ENCODE peak calls at places on chromosomes 2 and 18, in eight cellular contexts. One of them, this sample, is unnamed.

GRCh38 chr2:202671317-202672035 is 36.7 kb downstream of the FAM117B start:
- DNase-seq in endothelial cell of umbilical vein: no peak
- DNase-seq in spleen: no peak
- DNase-seq in HCT116: no peak
- DNase-seq in breast epithelium: no peak
- DNase-seq in suprapubic skin: no peak
- DNase-seq in sigmoid colon: no peak
- DNase-seq in transverse colon: no peak
- DNase-seq in this sample: no peak

GRCh38 chr2:235471186-235471747 is 22.6 kb upstream of the AGAP1 start:
- DNase-seq in transverse colon: no peak
- DNase-seq in breast epithelium: no peak
- DNase-seq in suprapubic skin: no peak
- DNase-seq in spleen: no peak
- DNase-seq in endothelial cell of umbilical vein: no peak
- DNase-seq in HCT116: no peak
- DNase-seq in sigmoid colon: no peak
- DNase-seq in this sample: no peak

GRCh38 chr2:7900593-7900992 is 781.3 kb upstream of the ID2 start:
- DNase-seq in HCT116: no peak
- DNase-seq in endothelial cell of umbilical vein: no peak
- DNase-seq in spleen: no peak
- DNase-seq in breast epithelium: no peak
- DNase-seq in suprapubic skin: no peak
- DNase-seq in transverse colon: no peak
- DNase-seq in sigmoid colon: no peak
- DNase-seq in this sample: no peak

GRCh38 chr2:70939847-70940580 is 4.3 kb downstream of the ATP6V1B1 start:
- DNase-seq in suprapubic skin: peak; percentile 47
- DNase-seq in sigmoid colon: peak; percentile 30
- DNase-seq in spleen: peak; percentile 47
- DNase-seq in endothelial cell of umbilical vein: no peak
- DNase-seq in HCT116: no peak
- DNase-seq in breast epithelium: peak; percentile 28
- DNase-seq in transverse colon: no peak
- DNase-seq in this sample: no peak

GRCh38 chr2:240949791-240950705 is 43.9 kb downstream of the CROCC2 start:
- DNase-seq in transverse colon: peak; percentile 3
- DNase-seq in HCT116: no peak
- DNase-seq in spleen: no peak
- DNase-seq in suprapubic skin: peak; percentile 66
- DNase-seq in breast epithelium: peak; percentile 36
- DNase-seq in sigmoid colon: peak; percentile 54
- DNase-seq in endothelial cell of umbilical vein: no peak
- DNase-seq in this sample: peak; percentile 11

GRCh38 chr18:23740105-23740830 is 51.0 kb downstream of the LAMA3 start:
- DNase-seq in spleen: no peak
- DNase-seq in sigmoid colon: no peak
- DNase-seq in breast epithelium: no peak
- DNase-seq in endothelial cell of umbilical vein: no peak
- DNase-seq in suprapubic skin: no peak
- DNase-seq in transverse colon: peak; percentile 40
- DNase-seq in HCT116: no peak
- DNase-seq in this sample: no peak

GRCh38 chr2:174335605-174336402 is 1.1 kb downstream of the SP9 start:
- DNase-seq in suprapubic skin: no peak
- DNase-seq in sigmoid colon: peak; percentile 58
- DNase-seq in spleen: no peak
- DNase-seq in endothelial cell of umbilical vein: peak; percentile 23
- DNase-seq in breast epithelium: no peak
- DNase-seq in transverse colon: no peak
- DNase-seq in HCT116: no peak
- DNase-seq in this sample: no peak

GRCh38 chr2:235594041-235594440 is 100.2 kb downstream of the AGAP1 start:
- DNase-seq in transverse colon: no peak
- DNase-seq in HCT116: peak; percentile 71
- DNase-seq in sigmoid colon: no peak
- DNase-seq in suprapubic skin: no peak
- DNase-seq in spleen: no peak
- DNase-seq in endothelial cell of umbilical vein: peak; percentile 62
- DNase-seq in breast epithelium: no peak
- DNase-seq in this sample: no peak

GRCh38 chr2:9473308-9473984 is 905 bp upstream of the IAH1 start:
- DNase-seq in breast epithelium: no peak
- DNase-seq in sigmoid colon: no peak
- DNase-seq in HCT116: no peak
- DNase-seq in endothelial cell of umbilical vein: no peak
- DNase-seq in spleen: peak; percentile 77
- DNase-seq in suprapubic skin: no peak
- DNase-seq in transverse colon: peak; percentile 46
- DNase-seq in this sample: peak; percentile 52

GRCh38 chr2:38494394-38494793 is 108.3 kb downstream of the HNRNPLL start:
- DNase-seq in breast epithelium: no peak
- DNase-seq in HCT116: no peak
- DNase-seq in suprapubic skin: no peak
- DNase-seq in sigmoid colon: no peak
- DNase-seq in endothelial cell of umbilical vein: no peak
- DNase-seq in transverse colon: no peak
- DNase-seq in spleen: no peak
- DNase-seq in this sample: no peak

GRCh38 chr18:13640266-13640860 is 86.0 kb downstream of the FAM210A start:
- DNase-seq in HCT116: no peak
- DNase-seq in breast epithelium: no peak
- DNase-seq in transverse colon: no peak
- DNase-seq in sigmoid colon: peak; percentile 25
- DNase-seq in endothelial cell of umbilical vein: no peak
- DNase-seq in suprapubic skin: peak; percentile 54
- DNase-seq in spleen: no peak
- DNase-seq in this sample: no peak

GRCh38 chr18:65749881-65750280 is 931 bp upstream of the CDH7 start:
- DNase-seq in sigmoid colon: no peak
- DNase-seq in suprapubic skin: no peak
- DNase-seq in HCT116: no peak
- DNase-seq in breast epithelium: no peak
- DNase-seq in transverse colon: no peak
- DNase-seq in spleen: no peak
- DNase-seq in endothelial cell of umbilical vein: no peak
- DNase-seq in this sample: no peak

GRCh38 chr18:47470941-47471340 is 219.5 kb upstream of the SKOR2 start:
- DNase-seq in endothelial cell of umbilical vein: no peak
- DNase-seq in transverse colon: no peak
- DNase-seq in breast epithelium: no peak
- DNase-seq in sigmoid colon: no peak
- DNase-seq in HCT116: no peak
- DNase-seq in suprapubic skin: no peak
- DNase-seq in spleen: no peak
- DNase-seq in this sample: no peak

GRCh38 chr2:75194184-75194868 is 5.0 kb downstream of the TACR1 start:
- DNase-seq in endothelial cell of umbilical vein: no peak
- DNase-seq in transverse colon: no peak
- DNase-seq in breast epithelium: no peak
- DNase-seq in HCT116: no peak
- DNase-seq in suprapubic skin: no peak
- DNase-seq in spleen: no peak
- DNase-seq in sigmoid colon: no peak
- DNase-seq in this sample: no peak

GRCh38 chr2:114724513-114724912 is 282.1 kb downstream of the DPP10 start:
- DNase-seq in breast epithelium: no peak
- DNase-seq in spleen: no peak
- DNase-seq in suprapubic skin: no peak
- DNase-seq in sigmoid colon: no peak
- DNase-seq in endothelial cell of umbilical vein: no peak
- DNase-seq in transverse colon: no peak
- DNase-seq in HCT116: no peak
- DNase-seq in this sample: no peak

GRCh38 chr2:114728372-114728771 is 285.9 kb downstream of the DPP10 start:
- DNase-seq in endothelial cell of umbilical vein: no peak
- DNase-seq in breast epithelium: no peak
- DNase-seq in transverse colon: no peak
- DNase-seq in suprapubic skin: no peak
- DNase-seq in HCT116: no peak
- DNase-seq in spleen: no peak
- DNase-seq in sigmoid colon: no peak
- DNase-seq in this sample: no peak

GRCh38 chr2:114727012-114727411 is 284.6 kb downstream of the DPP10 start:
- DNase-seq in sigmoid colon: no peak
- DNase-seq in transverse colon: no peak
- DNase-seq in HCT116: no peak
- DNase-seq in breast epithelium: no peak
- DNase-seq in spleen: no peak
- DNase-seq in endothelial cell of umbilical vein: no peak
- DNase-seq in suprapubic skin: no peak
- DNase-seq in this sample: no peak

DNA sequence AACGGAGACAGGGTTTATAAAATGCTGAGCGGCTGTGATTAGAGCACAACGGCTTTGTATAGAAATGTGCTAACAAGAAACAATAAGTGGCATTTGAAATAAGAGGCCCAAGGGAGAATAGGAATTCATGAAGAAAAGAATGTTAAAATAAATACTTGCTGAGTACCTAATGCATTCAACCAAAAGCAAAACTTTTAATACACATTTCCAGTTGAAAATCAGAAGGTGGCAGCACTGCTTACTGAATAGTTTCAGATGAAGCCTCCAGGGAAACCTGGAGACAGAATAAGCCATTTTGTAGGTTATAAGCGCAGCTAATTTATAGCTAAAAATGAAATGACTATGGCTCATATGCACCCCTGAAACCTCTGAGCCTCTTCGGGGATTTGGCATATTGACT is 286.6 kb downstream of the DPP10 start:
- DNase-seq in endothelial cell of umbilical vein: no peak
- DNase-seq in sigmoid colon: no peak
- DNase-seq in spleen: no peak
- DNase-seq in HCT116: no peak
- DNase-seq in suprapubic skin: no peak
- DNase-seq in breast epithelium: no peak
- DNase-seq in transverse colon: no peak
- DNase-seq in this sample: no peak
- TF ChIP-seq CTCF in endothelial cell of umbilical vein: no peak
- TF ChIP-seq CTCF in sigmoid colon: no peak
- TF ChIP-seq CTCF in spleen: no peak
- TF ChIP-seq CTCF in HCT116: no peak
- TF ChIP-seq CTCF in suprapubic skin: no peak
- TF ChIP-seq CTCF in breast epithelium: peak; percentile 11
- TF ChIP-seq CTCF in transverse colon: no peak
- TF ChIP-seq CTCF in this sample: no peak

DNA sequence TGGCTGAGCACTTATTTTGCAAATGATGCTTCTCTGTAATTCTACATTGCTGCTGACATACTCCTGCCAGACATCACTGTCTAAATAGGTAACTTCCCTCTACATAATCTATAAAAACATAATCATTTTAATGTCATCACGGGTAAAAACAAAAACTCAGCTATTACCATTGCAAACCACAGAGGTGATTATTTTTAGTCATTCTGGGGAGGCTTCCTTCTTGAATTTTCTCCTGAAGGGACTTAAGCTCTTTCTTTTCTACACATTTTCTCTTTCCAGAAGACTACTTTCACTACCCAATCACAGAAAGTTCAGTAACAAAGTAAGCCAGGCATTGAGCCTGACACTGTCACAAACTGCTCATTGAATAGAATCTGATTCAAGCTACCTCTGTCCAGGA is 40.4 kb upstream of the NFU1 start:
- DNase-seq in HCT116: no peak
- DNase-seq in breast epithelium: no peak
- DNase-seq in endothelial cell of umbilical vein: no peak
- DNase-seq in spleen: no peak
- DNase-seq in suprapubic skin: no peak
- DNase-seq in sigmoid colon: no peak
- DNase-seq in transverse colon: no peak
- DNase-seq in this sample: no peak
- TF ChIP-seq POLR2AphosphoS5 in HCT116: no peak
- TF ChIP-seq POLR2AphosphoS5 in breast epithelium: no peak
- TF ChIP-seq POLR2AphosphoS5 in endothelial cell of umbilical vein: no peak
- TF ChIP-seq POLR2AphosphoS5 in spleen: no peak
- TF ChIP-seq POLR2AphosphoS5 in suprapubic skin: no peak
- TF ChIP-seq POLR2AphosphoS5 in sigmoid colon: no peak
- TF ChIP-seq POLR2AphosphoS5 in transverse colon: no peak
- TF ChIP-seq POLR2AphosphoS5 in this sample: no peak

DNA sequence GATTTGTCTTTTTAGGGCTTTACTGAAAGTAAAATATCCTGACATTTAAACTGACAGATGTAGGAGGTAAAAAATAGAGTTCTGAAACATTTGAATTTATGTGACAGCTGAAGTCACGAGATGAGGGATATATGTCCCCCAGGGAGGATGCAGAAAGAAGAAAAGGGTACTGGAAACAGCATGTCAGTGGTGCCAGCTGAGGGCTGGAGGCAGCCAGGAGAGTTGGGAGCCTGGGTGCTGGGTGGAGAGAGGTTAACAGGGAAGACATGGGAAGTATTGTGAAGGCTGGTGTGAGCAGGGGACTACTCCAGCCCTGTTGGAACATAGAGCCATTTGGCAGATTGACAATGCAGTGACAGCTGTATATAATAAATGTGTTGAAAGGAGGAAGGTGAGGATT is 11.8 kb upstream of the MOCOS start:
- DNase-seq in HCT116: no peak
- DNase-seq in suprapubic skin: no peak
- DNase-seq in breast epithelium: no peak
- DNase-seq in sigmoid colon: no peak
- DNase-seq in endothelial cell of umbilical vein: no peak
- DNase-seq in transverse colon: no peak
- DNase-seq in spleen: no peak
- DNase-seq in this sample: no peak
- TF ChIP-seq POLR2A in HCT116: no peak
- TF ChIP-seq POLR2A in suprapubic skin: no peak
- TF ChIP-seq POLR2A in breast epithelium: no peak
- TF ChIP-seq POLR2A in sigmoid colon: no peak
- TF ChIP-seq POLR2A in endothelial cell of umbilical vein: no peak
- TF ChIP-seq POLR2A in transverse colon: no peak
- TF ChIP-seq POLR2A in spleen: no peak
- TF ChIP-seq POLR2A in this sample: no peak

GRCh38 chr2:179444056-179444455 is 179.4 kb upstream of the SESTD1 start:
- DNase-seq in endothelial cell of umbilical vein: no peak
- DNase-seq in suprapubic skin: no peak
- DNase-seq in breast epithelium: no peak
- DNase-seq in spleen: no peak
- DNase-seq in HCT116: no peak
- DNase-seq in transverse colon: no peak
- DNase-seq in sigmoid colon: peak; percentile 69
- DNase-seq in this sample: no peak

GRCh38 chr2:179449010-179449409 is 184.4 kb upstream of the SESTD1 start:
- DNase-seq in HCT116: no peak
- DNase-seq in suprapubic skin: no peak
- DNase-seq in spleen: no peak
- DNase-seq in endothelial cell of umbilical vein: no peak
- DNase-seq in transverse colon: no peak
- DNase-seq in sigmoid colon: no peak
- DNase-seq in breast epithelium: no peak
- DNase-seq in this sample: no peak

GRCh38 chr2:179447426-179447825 is 182.8 kb upstream of the SESTD1 start:
- DNase-seq in sigmoid colon: no peak
- DNase-seq in HCT116: no peak
- DNase-seq in spleen: no peak
- DNase-seq in suprapubic skin: no peak
- DNase-seq in breast epithelium: no peak
- DNase-seq in endothelial cell of umbilical vein: no peak
- DNase-seq in transverse colon: no peak
- DNase-seq in this sample: no peak

GRCh38 chr2:179446475-179447141 is 182.0 kb upstream of the SESTD1 start:
- DNase-seq in suprapubic skin: no peak
- DNase-seq in breast epithelium: no peak
- DNase-seq in endothelial cell of umbilical vein: no peak
- DNase-seq in transverse colon: no peak
- DNase-seq in sigmoid colon: no peak
- DNase-seq in HCT116: no peak
- DNase-seq in spleen: no peak
- DNase-seq in this sample: no peak

GRCh38 chr2:179447839-179448447 is 183.3 kb upstream of the SESTD1 start:
- DNase-seq in breast epithelium: no peak
- DNase-seq in spleen: no peak
- DNase-seq in sigmoid colon: no peak
- DNase-seq in suprapubic skin: no peak
- DNase-seq in transverse colon: no peak
- DNase-seq in endothelial cell of umbilical vein: no peak
- DNase-seq in HCT116: no peak
- DNase-seq in this sample: no peak
- TF ChIP-seq CTCF in breast epithelium: no peak
- TF ChIP-seq CTCF in spleen: no peak
- TF ChIP-seq CTCF in sigmoid colon: no peak
- TF ChIP-seq CTCF in suprapubic skin: no peak
- TF ChIP-seq CTCF in transverse colon: no peak
- TF ChIP-seq CTCF in endothelial cell of umbilical vein: no peak
- TF ChIP-seq CTCF in HCT116: peak; percentile 20
- TF ChIP-seq CTCF in this sample: no peak

This sample was measured in stomach.